ENCODE peak calls at places on chromosomes 16 and 17, in six cellular contexts. One of them, this sample, is unnamed.

GRCh38 chr17:27530791-27531391 is 74.6 kb downstream of the KSR1 start:
- DNase-seq in effector memory CD4-positive, alpha-beta T cell: no peak
- DNase-seq in A549: peak; percentile 86
- DNase-seq in CD8-positive, alpha-beta T cell: no peak
- DNase-seq in PC-3: no peak
- DNase-seq in cardiac muscle cell: no peak
- DNase-seq in this sample: no peak

GRCh38 chr16:28319476-28320022 is 27.2 kb downstream of the SBK1 start:
- DNase-seq in effector memory CD4-positive, alpha-beta T cell: no peak
- DNase-seq in A549: no peak
- DNase-seq in CD8-positive, alpha-beta T cell: no peak
- DNase-seq in PC-3: no peak
- DNase-seq in cardiac muscle cell: no peak
- DNase-seq in this sample: no peak

GRCh38 chr17:46194393-46195216 is 1.4 kb upstream of the KANSL1 start:
- DNase-seq in effector memory CD4-positive, alpha-beta T cell: peak; percentile 64
- DNase-seq in A549: peak; percentile 60
- DNase-seq in CD8-positive, alpha-beta T cell: peak; percentile 50
- DNase-seq in PC-3: peak; percentile 66
- DNase-seq in cardiac muscle cell: peak; percentile 62
- DNase-seq in this sample: no peak

GRCh38 chr17:14352139-14352538 is 51.3 kb downstream of the HS3ST3B1 start:
- DNase-seq in effector memory CD4-positive, alpha-beta T cell: no peak
- DNase-seq in A549: no peak
- DNase-seq in CD8-positive, alpha-beta T cell: no peak
- DNase-seq in PC-3: no peak
- DNase-seq in cardiac muscle cell: no peak
- DNase-seq in this sample: no peak

GRCh38 chr16:89146211-89147005 is 25.1 kb upstream of the CDH15 start:
- DNase-seq in effector memory CD4-positive, alpha-beta T cell: no peak
- DNase-seq in A549: no peak
- DNase-seq in CD8-positive, alpha-beta T cell: no peak
- DNase-seq in PC-3: no peak
- DNase-seq in cardiac muscle cell: no peak
- DNase-seq in this sample: no peak

GRCh38 chr16:49452108-49452507 is 78.5 kb downstream of the C16orf78 start:
- DNase-seq in effector memory CD4-positive, alpha-beta T cell: no peak
- DNase-seq in A549: no peak
- DNase-seq in CD8-positive, alpha-beta T cell: no peak
- DNase-seq in PC-3: no peak
- DNase-seq in cardiac muscle cell: no peak
- DNase-seq in this sample: no peak

GRCh38 chr17:19646788-19647696 is 1.5 kb upstream of the ALDH3A2 start:
- DNase-seq in effector memory CD4-positive, alpha-beta T cell: no peak
- DNase-seq in A549: peak; percentile 72
- DNase-seq in CD8-positive, alpha-beta T cell: no peak
- DNase-seq in PC-3: peak; percentile 81
- DNase-seq in cardiac muscle cell: no peak
- DNase-seq in this sample: no peak

GRCh38 chr17:73031472-73031871 is 61.0 kb downstream of the SLC39A11 start:
- DNase-seq in effector memory CD4-positive, alpha-beta T cell: no peak
- DNase-seq in A549: no peak
- DNase-seq in CD8-positive, alpha-beta T cell: no peak
- DNase-seq in PC-3: no peak
- DNase-seq in cardiac muscle cell: no peak
- DNase-seq in this sample: no peak

GRCh38 chr16:11742041-11742535 is 569 bp downstream of the TXNDC11 start:
- DNase-seq in effector memory CD4-positive, alpha-beta T cell: peak; percentile 35
- DNase-seq in A549: peak; percentile 39
- DNase-seq in CD8-positive, alpha-beta T cell: peak; percentile 41
- DNase-seq in PC-3: no peak
- DNase-seq in cardiac muscle cell: no peak
- DNase-seq in this sample: no peak

GRCh38 chr16:8260140-8260539 is 330.2 kb downstream of the TMEM114 start:
- DNase-seq in effector memory CD4-positive, alpha-beta T cell: no peak
- DNase-seq in A549: no peak
- DNase-seq in CD8-positive, alpha-beta T cell: no peak
- DNase-seq in PC-3: no peak
- DNase-seq in cardiac muscle cell: no peak
- DNase-seq in this sample: no peak

GRCh38 chr16:4801051-4801961 is 1.1 kb downstream of the ROGDI start:
- DNase-seq in effector memory CD4-positive, alpha-beta T cell: no peak
- DNase-seq in A549: no peak
- DNase-seq in CD8-positive, alpha-beta T cell: no peak
- DNase-seq in PC-3: no peak
- DNase-seq in cardiac muscle cell: peak; percentile 26
- DNase-seq in this sample: no peak

GRCh38 chr17:81681672-81682071 is 1.9 kb downstream of the ARL16 start:
- DNase-seq in effector memory CD4-positive, alpha-beta T cell: no peak
- DNase-seq in A549: no peak
- DNase-seq in CD8-positive, alpha-beta T cell: no peak
- DNase-seq in PC-3: no peak
- DNase-seq in cardiac muscle cell: no peak
- DNase-seq in this sample: no peak

GRCh38 chr16:89949121-89949742 is 677 bp downstream of the DEF8 start:
- DNase-seq in effector memory CD4-positive, alpha-beta T cell: no peak
- DNase-seq in A549: no peak
- DNase-seq in CD8-positive, alpha-beta T cell: no peak
- DNase-seq in PC-3: no peak
- DNase-seq in cardiac muscle cell: no peak
- DNase-seq in this sample: no peak

GRCh38 chr17:65463242-65463641 is 98.2 kb downstream of the AXIN2 start:
- DNase-seq in effector memory CD4-positive, alpha-beta T cell: no peak
- DNase-seq in A549: no peak
- DNase-seq in CD8-positive, alpha-beta T cell: no peak
- DNase-seq in PC-3: no peak
- DNase-seq in cardiac muscle cell: no peak
- DNase-seq in this sample: no peak

GRCh38 chr17:72158895-72159885 is 38.4 kb downstream of the SOX9 start:
- DNase-seq in effector memory CD4-positive, alpha-beta T cell: no peak
- DNase-seq in A549: no peak
- DNase-seq in CD8-positive, alpha-beta T cell: no peak
- DNase-seq in PC-3: no peak
- DNase-seq in cardiac muscle cell: no peak
- DNase-seq in this sample: no peak

GRCh38 chr16:24070851-24071250 is 185.3 kb upstream of the CACNG3 start:
- DNase-seq in effector memory CD4-positive, alpha-beta T cell: no peak
- DNase-seq in A549: peak; percentile 51
- DNase-seq in CD8-positive, alpha-beta T cell: no peak
- DNase-seq in PC-3: peak; percentile 42
- DNase-seq in cardiac muscle cell: peak; percentile 64
- DNase-seq in this sample: no peak

GRCh38 chr17:43468746-43469544 is 14.8 kb upstream of the DHX8 start:
- DNase-seq in effector memory CD4-positive, alpha-beta T cell: no peak
- DNase-seq in A549: peak; percentile 73
- DNase-seq in CD8-positive, alpha-beta T cell: no peak
- DNase-seq in PC-3: peak; percentile 91
- DNase-seq in cardiac muscle cell: no peak
- DNase-seq in this sample: no peak

GRCh38 chr17:9195961-9196668 is 174.8 kb downstream of the NTN1 start:
- DNase-seq in effector memory CD4-positive, alpha-beta T cell: no peak
- DNase-seq in A549: no peak
- DNase-seq in CD8-positive, alpha-beta T cell: no peak
- DNase-seq in PC-3: peak; percentile 7
- DNase-seq in cardiac muscle cell: peak; percentile 44
- DNase-seq in this sample: no peak

GRCh38 chr16:11674818-11675560 is 6.7 kb downstream of the SNN start:
- DNase-seq in effector memory CD4-positive, alpha-beta T cell: no peak
- DNase-seq in A549: no peak
- DNase-seq in CD8-positive, alpha-beta T cell: no peak
- DNase-seq in PC-3: no peak
- DNase-seq in cardiac muscle cell: no peak
- DNase-seq in this sample: no peak

GRCh38 chr17:15000661-15001060 is 264.5 kb downstream of the PMP22 start:
- DNase-seq in effector memory CD4-positive, alpha-beta T cell: no peak
- DNase-seq in A549: no peak
- DNase-seq in CD8-positive, alpha-beta T cell: no peak
- DNase-seq in PC-3: no peak
- DNase-seq in cardiac muscle cell: no peak
- DNase-seq in this sample: no peak

GRCh38 chr16:85750021-85750826 is 672 bp downstream of the C16orf74 start:
- DNase-seq in effector memory CD4-positive, alpha-beta T cell: no peak
- DNase-seq in A549: no peak
- DNase-seq in CD8-positive, alpha-beta T cell: peak; percentile 28
- DNase-seq in PC-3: peak; percentile 54
- DNase-seq in cardiac muscle cell: peak; percentile 36
- DNase-seq in this sample: no peak

GRCh38 chr17:42819939-42820535 is 4.0 kb downstream of the BECN1 start:
- DNase-seq in effector memory CD4-positive, alpha-beta T cell: peak; percentile 39
- DNase-seq in A549: peak; percentile 84
- DNase-seq in CD8-positive, alpha-beta T cell: peak; percentile 65
- DNase-seq in PC-3: peak; percentile 69
- DNase-seq in cardiac muscle cell: peak; percentile 75
- DNase-seq in this sample: no peak

GRCh38 chr17:8096541-8096940 is 9.0 kb upstream of the ALOX12B start:
- DNase-seq in effector memory CD4-positive, alpha-beta T cell: no peak
- DNase-seq in A549: no peak
- DNase-seq in CD8-positive, alpha-beta T cell: no peak
- DNase-seq in PC-3: no peak
- DNase-seq in cardiac muscle cell: no peak
- DNase-seq in this sample: no peak

GRCh38 chr17:44793885-44794698 is 35.3 kb downstream of the ADAM11 start:
- DNase-seq in effector memory CD4-positive, alpha-beta T cell: no peak
- DNase-seq in A549: no peak
- DNase-seq in CD8-positive, alpha-beta T cell: no peak
- DNase-seq in PC-3: no peak
- DNase-seq in cardiac muscle cell: no peak
- DNase-seq in this sample: no peak

GRCh38 chr17:39626671-39627169 is at the start of gene PPP1R1B:
- DNase-seq in effector memory CD4-positive, alpha-beta T cell: no peak
- DNase-seq in A549: no peak
- DNase-seq in CD8-positive, alpha-beta T cell: no peak
- DNase-seq in PC-3: no peak
- DNase-seq in cardiac muscle cell: peak; percentile 52
- DNase-seq in this sample: no peak

GRCh38 chr17:74513987-74514631 is 17.2 kb downstream of the CD300LB start:
- DNase-seq in effector memory CD4-positive, alpha-beta T cell: peak; percentile 56
- DNase-seq in A549: peak; percentile 87
- DNase-seq in CD8-positive, alpha-beta T cell: no peak
- DNase-seq in PC-3: peak; percentile 46
- DNase-seq in cardiac muscle cell: peak; percentile 40
- DNase-seq in this sample: no peak

GRCh38 chr16:31134625-31135534 is 647 bp downstream of the PRSS8 start:
- DNase-seq in effector memory CD4-positive, alpha-beta T cell: no peak
- DNase-seq in A549: no peak
- DNase-seq in CD8-positive, alpha-beta T cell: no peak
- DNase-seq in PC-3: peak; percentile 14
- DNase-seq in cardiac muscle cell: peak; percentile 52
- DNase-seq in this sample: no peak

GRCh38 chr16:166375-167116 is 768 bp downstream of the HBM start:
- DNase-seq in effector memory CD4-positive, alpha-beta T cell: no peak
- DNase-seq in A549: no peak
- DNase-seq in CD8-positive, alpha-beta T cell: no peak
- DNase-seq in PC-3: no peak
- DNase-seq in cardiac muscle cell: no peak
- DNase-seq in this sample: no peak

DNA sequence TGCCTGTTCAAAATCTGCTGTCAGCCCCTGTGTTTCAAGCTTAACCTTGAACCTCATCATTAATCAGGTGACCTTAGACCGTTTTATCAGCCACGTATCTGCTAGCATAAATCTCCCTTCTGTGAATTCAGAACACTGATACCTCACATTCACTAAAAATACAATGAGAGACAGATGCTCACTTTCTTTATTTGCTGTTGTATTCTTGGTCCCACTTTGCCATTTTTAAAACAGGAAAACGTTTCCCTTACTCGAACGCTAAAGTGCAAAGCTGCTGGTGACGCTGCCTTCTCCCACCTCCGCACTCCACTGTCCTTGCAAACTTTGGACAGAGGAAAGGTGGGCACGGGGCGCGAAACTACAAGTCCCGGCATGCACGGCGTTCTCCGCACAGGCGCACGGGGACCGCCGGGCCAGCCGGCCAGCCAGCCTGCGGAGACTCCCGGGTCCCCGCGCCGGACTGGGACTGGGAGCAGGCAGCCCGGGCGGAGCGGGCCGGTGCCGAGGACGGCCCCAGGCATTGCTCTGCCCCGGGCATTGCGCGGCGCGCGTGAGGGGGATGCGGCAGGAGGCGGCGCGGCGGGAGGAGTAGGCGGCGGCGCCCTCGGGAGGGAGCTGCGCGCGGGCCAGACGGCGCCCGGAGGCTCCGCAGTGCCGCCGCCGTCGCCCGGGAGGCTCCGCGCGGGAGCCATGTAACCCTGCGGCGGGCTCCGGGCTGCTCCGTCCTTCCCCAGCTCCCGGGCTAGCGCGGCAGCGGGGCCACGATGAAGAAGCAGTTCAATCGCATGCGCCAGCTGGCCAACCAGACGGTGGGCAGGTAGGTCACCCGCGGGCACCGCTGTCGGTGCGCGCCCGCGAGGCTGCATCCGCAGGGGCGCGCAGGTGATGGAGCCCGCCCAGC is at the start of gene ARHGAP44:
- DNase-seq in effector memory CD4-positive, alpha-beta T cell: no peak
- DNase-seq in A549: peak; percentile 77
- DNase-seq in CD8-positive, alpha-beta T cell: no peak
- DNase-seq in PC-3: peak; percentile 44
- DNase-seq in cardiac muscle cell: peak; percentile 84
- DNase-seq in this sample: no peak
- H3K27ac ChIP-seq in effector memory CD4-positive, alpha-beta T cell: no peak within 1 kb of the TSS
- H3K27ac ChIP-seq in A549: peak within 1 kb of the TSS; percentile 86
- H3K27ac ChIP-seq in CD8-positive, alpha-beta T cell: no peak within 1 kb of the TSS
- H3K27ac ChIP-seq in PC-3: no peak within 1 kb of the TSS
- H3K27ac ChIP-seq in cardiac muscle cell: peak within 1 kb of the TSS; percentile 53
- H3K27ac ChIP-seq in this sample: no peak within 1 kb of the TSS

GRCh38 chr16:27198451-27199234 is 4.7 kb upstream of the KDM8 start:
- DNase-seq in effector memory CD4-positive, alpha-beta T cell: no peak
- DNase-seq in A549: no peak
- DNase-seq in CD8-positive, alpha-beta T cell: no peak
- DNase-seq in PC-3: no peak
- DNase-seq in cardiac muscle cell: no peak
- DNase-seq in this sample: no peak
- H3K27ac ChIP-seq in effector memory CD4-positive, alpha-beta T cell: no peak overlapping the region
- H3K27ac ChIP-seq in A549: no peak overlapping the region
- H3K27ac ChIP-seq in CD8-positive, alpha-beta T cell: peak overlapping the region; percentile 53
- H3K27ac ChIP-seq in PC-3: no peak overlapping the region
- H3K27ac ChIP-seq in cardiac muscle cell: no peak overlapping the region
- H3K27ac ChIP-seq in this sample: no peak overlapping the region

DNA sequence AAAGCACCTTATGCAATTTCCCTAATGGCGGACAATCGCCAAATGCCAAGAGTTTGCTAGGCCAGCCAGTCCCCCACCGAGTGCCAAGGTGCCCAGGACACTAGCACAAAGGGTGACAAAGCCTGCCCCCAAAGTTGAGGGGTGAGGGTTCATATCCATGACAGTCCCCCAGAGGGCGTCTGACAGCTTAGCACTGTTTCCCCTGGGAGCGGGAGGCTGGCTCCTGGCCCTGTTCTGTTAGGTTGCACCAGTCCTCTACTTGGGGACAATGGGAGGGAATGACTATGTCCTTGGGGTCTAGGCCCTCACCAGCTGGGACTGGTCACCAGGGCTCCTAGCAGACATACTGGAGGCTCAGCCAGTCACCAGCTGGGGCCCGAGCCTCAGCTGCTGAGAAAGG is 66.9 kb downstream of the MYO18A start:
- DNase-seq in effector memory CD4-positive, alpha-beta T cell: no peak
- DNase-seq in A549: no peak
- DNase-seq in CD8-positive, alpha-beta T cell: no peak
- DNase-seq in PC-3: no peak
- DNase-seq in cardiac muscle cell: no peak
- DNase-seq in this sample: no peak
- H3K27ac ChIP-seq in effector memory CD4-positive, alpha-beta T cell: no peak overlapping the region
- H3K27ac ChIP-seq in A549: no peak overlapping the region
- H3K27ac ChIP-seq in CD8-positive, alpha-beta T cell: no peak overlapping the region
- H3K27ac ChIP-seq in PC-3: no peak overlapping the region
- H3K27ac ChIP-seq in cardiac muscle cell: peak overlapping the region; percentile 39
- H3K27ac ChIP-seq in this sample: peak overlapping the region; percentile 89

GRCh38 chr17:62573480-62574117 is 53.9 kb upstream of the MRC2 start:
- DNase-seq in effector memory CD4-positive, alpha-beta T cell: no peak
- DNase-seq in A549: no peak
- DNase-seq in CD8-positive, alpha-beta T cell: no peak
- DNase-seq in PC-3: no peak
- DNase-seq in cardiac muscle cell: no peak
- DNase-seq in this sample: no peak
- H3K27ac ChIP-seq in effector memory CD4-positive, alpha-beta T cell: no peak overlapping the region
- H3K27ac ChIP-seq in A549: no peak overlapping the region
- H3K27ac ChIP-seq in CD8-positive, alpha-beta T cell: no peak overlapping the region
- H3K27ac ChIP-seq in PC-3: no peak overlapping the region
- H3K27ac ChIP-seq in cardiac muscle cell: no peak overlapping the region
- H3K27ac ChIP-seq in this sample: no peak overlapping the region

This sample was measured in caudate nucleus.